ENCODE peak calls at places on chromosomes 12 and 14, in ten cellular contexts. One of them, this sample, is unnamed.

GRCh38 chr12:50790081-50790480 is 26.2 kb downstream of the ATF1 start:
- DNase-seq in psoas muscle: no peak
- DNase-seq in A673: no peak
- DNase-seq in tibial nerve: no peak
- DNase-seq in CD8-positive, alpha-beta T cell: no peak
- DNase-seq in GM23248: no peak
- DNase-seq in cardiac muscle cell: peak; percentile 35
- DNase-seq in heart left ventricle: no peak
- DNase-seq in SK-N-SH: no peak
- DNase-seq in suprapubic skin: no peak
- DNase-seq in this sample: no peak

GRCh38 chr14:23559010-23559920 is 3.2 kb downstream of the THTPA start:
- DNase-seq in psoas muscle: peak; percentile 53
- DNase-seq in A673: peak; percentile 85
- DNase-seq in tibial nerve: no peak
- DNase-seq in CD8-positive, alpha-beta T cell: peak; percentile 71
- DNase-seq in GM23248: peak; percentile 79
- DNase-seq in cardiac muscle cell: peak; percentile 74
- DNase-seq in heart left ventricle: peak; percentile 74
- DNase-seq in SK-N-SH: peak; percentile 76
- DNase-seq in suprapubic skin: no peak
- DNase-seq in this sample: peak; percentile 76

GRCh38 chr14:100578552-100578951 is 8.7 kb downstream of the BEGAIN start:
- DNase-seq in psoas muscle: no peak
- DNase-seq in A673: no peak
- DNase-seq in tibial nerve: no peak
- DNase-seq in CD8-positive, alpha-beta T cell: no peak
- DNase-seq in GM23248: peak; percentile 45
- DNase-seq in cardiac muscle cell: peak; percentile 27
- DNase-seq in heart left ventricle: no peak
- DNase-seq in SK-N-SH: no peak
- DNase-seq in suprapubic skin: no peak
- DNase-seq in this sample: no peak

GRCh38 chr14:99821519-99822165 is 28.4 kb downstream of the EML1 start:
- DNase-seq in psoas muscle: no peak
- DNase-seq in A673: no peak
- DNase-seq in tibial nerve: no peak
- DNase-seq in CD8-positive, alpha-beta T cell: no peak
- DNase-seq in GM23248: peak; percentile 51
- DNase-seq in cardiac muscle cell: peak; percentile 58
- DNase-seq in heart left ventricle: no peak
- DNase-seq in SK-N-SH: peak; percentile 41
- DNase-seq in suprapubic skin: no peak
- DNase-seq in this sample: no peak

GRCh38 chr14:71648725-71649124 is 283.5 kb upstream of the RGS6 start:
- DNase-seq in psoas muscle: no peak
- DNase-seq in A673: no peak
- DNase-seq in tibial nerve: no peak
- DNase-seq in CD8-positive, alpha-beta T cell: no peak
- DNase-seq in GM23248: no peak
- DNase-seq in cardiac muscle cell: no peak
- DNase-seq in heart left ventricle: no peak
- DNase-seq in SK-N-SH: no peak
- DNase-seq in suprapubic skin: no peak
- DNase-seq in this sample: no peak

GRCh38 chr14:30214456-30215090 is 286.9 kb upstream of the PRKD1 start:
- DNase-seq in psoas muscle: no peak
- DNase-seq in A673: peak; percentile 72
- DNase-seq in tibial nerve: no peak
- DNase-seq in CD8-positive, alpha-beta T cell: no peak
- DNase-seq in GM23248: peak; percentile 85
- DNase-seq in cardiac muscle cell: peak; percentile 89
- DNase-seq in heart left ventricle: no peak
- DNase-seq in SK-N-SH: peak; percentile 3
- DNase-seq in suprapubic skin: no peak
- DNase-seq in this sample: peak; percentile 8

GRCh38 chr12:82781288-82782078 is 94.8 kb downstream of the TMTC2 start:
- DNase-seq in psoas muscle: no peak
- DNase-seq in A673: no peak
- DNase-seq in tibial nerve: no peak
- DNase-seq in CD8-positive, alpha-beta T cell: no peak
- DNase-seq in GM23248: no peak
- DNase-seq in cardiac muscle cell: peak; percentile 61
- DNase-seq in heart left ventricle: no peak
- DNase-seq in SK-N-SH: no peak
- DNase-seq in suprapubic skin: no peak
- DNase-seq in this sample: no peak

GRCh38 chr12:12172106-12172511 is 94.7 kb downstream of the LRP6 start:
- DNase-seq in psoas muscle: no peak
- DNase-seq in A673: peak; percentile 86
- DNase-seq in tibial nerve: no peak
- DNase-seq in CD8-positive, alpha-beta T cell: no peak
- DNase-seq in GM23248: peak; percentile 46
- DNase-seq in cardiac muscle cell: peak; percentile 66
- DNase-seq in heart left ventricle: no peak
- DNase-seq in SK-N-SH: no peak
- DNase-seq in suprapubic skin: no peak
- DNase-seq in this sample: no peak

GRCh38 chr12:71671816-71672215 is 7.7 kb downstream of the THAP2 start:
- DNase-seq in psoas muscle: no peak
- DNase-seq in A673: no peak
- DNase-seq in tibial nerve: no peak
- DNase-seq in CD8-positive, alpha-beta T cell: no peak
- DNase-seq in GM23248: no peak
- DNase-seq in cardiac muscle cell: no peak
- DNase-seq in heart left ventricle: no peak
- DNase-seq in SK-N-SH: no peak
- DNase-seq in suprapubic skin: no peak
- DNase-seq in this sample: no peak

GRCh38 chr12:71666259-71666658 is 2.2 kb downstream of the THAP2 start:
- DNase-seq in psoas muscle: no peak
- DNase-seq in A673: no peak
- DNase-seq in tibial nerve: no peak
- DNase-seq in CD8-positive, alpha-beta T cell: no peak
- DNase-seq in GM23248: no peak
- DNase-seq in cardiac muscle cell: no peak
- DNase-seq in heart left ventricle: no peak
- DNase-seq in SK-N-SH: no peak
- DNase-seq in suprapubic skin: no peak
- DNase-seq in this sample: no peak

DNA sequence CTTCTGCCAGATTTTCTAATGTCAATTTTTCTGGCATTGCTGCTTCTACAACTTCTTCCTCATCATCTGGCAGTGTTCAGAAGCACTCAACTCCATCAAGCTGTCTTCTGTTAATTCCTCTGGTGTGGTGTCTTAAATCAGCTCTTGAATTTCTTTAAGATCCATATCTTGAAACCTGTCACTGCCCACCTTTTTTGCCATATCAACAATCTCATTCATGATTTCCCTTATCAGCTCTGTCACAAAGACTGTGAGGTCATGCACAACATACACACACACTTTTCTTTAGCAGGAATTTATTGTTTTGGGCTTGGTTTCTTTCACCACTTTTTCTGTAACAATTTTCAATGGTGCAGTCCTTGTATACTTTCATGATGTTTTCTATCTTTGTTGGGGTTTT is 7.2 kb downstream of the THAP2 start:
- DNase-seq in psoas muscle: no peak
- DNase-seq in A673: no peak
- DNase-seq in tibial nerve: no peak
- DNase-seq in CD8-positive, alpha-beta T cell: no peak
- DNase-seq in GM23248: no peak
- DNase-seq in cardiac muscle cell: no peak
- DNase-seq in heart left ventricle: no peak
- DNase-seq in SK-N-SH: no peak
- DNase-seq in suprapubic skin: no peak
- DNase-seq in this sample: no peak
- H3K4me3 ChIP-seq in psoas muscle: no peak overlapping the region
- H3K4me3 ChIP-seq in A673: no peak overlapping the region
- H3K4me3 ChIP-seq in tibial nerve: no peak overlapping the region
- H3K4me3 ChIP-seq in CD8-positive, alpha-beta T cell: no peak overlapping the region
- H3K4me3 ChIP-seq in GM23248: no peak overlapping the region
- H3K4me3 ChIP-seq in cardiac muscle cell: no peak overlapping the region
- H3K4me3 ChIP-seq in heart left ventricle: no peak overlapping the region
- H3K4me3 ChIP-seq in SK-N-SH: no peak overlapping the region
- H3K4me3 ChIP-seq in suprapubic skin: no peak overlapping the region
- H3K4me3 ChIP-seq in this sample: no peak overlapping the region

GRCh38 chr12:24948816-24949722 is at the start of gene BCAT1:
- DNase-seq in psoas muscle: peak; percentile 76
- DNase-seq in A673: peak; percentile 87
- DNase-seq in tibial nerve: peak; percentile 46
- DNase-seq in CD8-positive, alpha-beta T cell: peak; percentile 20
- DNase-seq in GM23248: peak; percentile 92
- DNase-seq in cardiac muscle cell: peak; percentile 91
- DNase-seq in heart left ventricle: peak; percentile 84
- DNase-seq in SK-N-SH: peak; percentile 79
- DNase-seq in suprapubic skin: peak; percentile 89
- DNase-seq in this sample: peak; percentile 92

GRCh38 chr12:24945822-24946221 is 3.1 kb downstream of the BCAT1 start:
- DNase-seq in psoas muscle: no peak
- DNase-seq in A673: no peak
- DNase-seq in tibial nerve: no peak
- DNase-seq in CD8-positive, alpha-beta T cell: no peak
- DNase-seq in GM23248: no peak
- DNase-seq in cardiac muscle cell: no peak
- DNase-seq in heart left ventricle: no peak
- DNase-seq in SK-N-SH: no peak
- DNase-seq in suprapubic skin: no peak
- DNase-seq in this sample: no peak

GRCh38 chr12:24950231-24950834 is 1.4 kb upstream of the BCAT1 start:
- DNase-seq in psoas muscle: no peak
- DNase-seq in A673: no peak
- DNase-seq in tibial nerve: no peak
- DNase-seq in CD8-positive, alpha-beta T cell: no peak
- DNase-seq in GM23248: no peak
- DNase-seq in cardiac muscle cell: no peak
- DNase-seq in heart left ventricle: no peak
- DNase-seq in SK-N-SH: no peak
- DNase-seq in suprapubic skin: no peak
- DNase-seq in this sample: no peak

GRCh38 chr12:24948452-24948815 is 467 bp downstream of the BCAT1 start:
- DNase-seq in psoas muscle: no peak
- DNase-seq in A673: peak; percentile 60
- DNase-seq in tibial nerve: no peak
- DNase-seq in CD8-positive, alpha-beta T cell: no peak
- DNase-seq in GM23248: peak; percentile 58
- DNase-seq in cardiac muscle cell: peak; percentile 57
- DNase-seq in heart left ventricle: no peak
- DNase-seq in SK-N-SH: peak; percentile 63
- DNase-seq in suprapubic skin: no peak
- DNase-seq in this sample: peak; percentile 28

DNA sequence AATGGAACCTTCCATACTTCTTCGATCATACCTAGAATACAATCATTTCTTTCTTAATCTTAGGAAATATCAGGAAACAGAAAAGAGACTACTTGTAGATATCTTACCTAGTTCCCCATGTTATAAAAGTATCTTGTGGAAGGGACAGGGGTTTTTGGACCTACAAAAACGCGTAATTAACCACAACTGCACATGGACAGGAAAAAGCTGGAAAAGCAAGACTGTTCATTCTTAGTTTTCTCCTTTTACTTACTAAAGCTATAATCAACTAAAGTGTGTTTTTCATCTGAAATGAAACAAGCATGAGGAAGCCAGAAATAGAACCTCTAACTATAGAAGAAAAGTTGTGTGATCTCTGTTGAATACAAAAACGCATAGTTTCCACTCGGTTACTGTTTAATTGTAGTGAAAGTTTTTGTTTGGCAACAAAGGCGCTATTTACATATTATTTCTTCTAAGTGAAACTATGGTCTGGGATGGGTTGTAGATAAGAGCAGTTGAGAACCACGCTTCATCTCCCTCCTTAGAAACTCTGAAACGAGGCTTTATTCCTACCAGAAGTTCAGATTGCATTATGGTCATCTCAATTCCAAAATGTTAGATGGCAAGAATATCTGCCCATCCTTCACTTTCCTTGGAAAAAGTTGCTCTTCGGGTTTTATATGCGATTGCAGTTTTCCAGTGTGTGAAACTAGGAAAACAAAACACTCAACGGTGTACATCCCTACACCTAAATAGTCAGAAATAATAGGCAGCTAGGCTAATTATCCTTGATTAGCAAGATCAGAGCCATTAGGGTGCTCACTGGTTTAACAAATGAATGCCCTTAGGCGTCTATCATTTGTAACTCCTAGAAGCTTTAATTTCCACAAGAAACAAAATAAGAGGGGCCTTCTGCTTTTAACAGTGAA is 1.1 kb downstream of the BCAT1 start:
- DNase-seq in psoas muscle: no peak
- DNase-seq in A673: no peak
- DNase-seq in tibial nerve: no peak
- DNase-seq in CD8-positive, alpha-beta T cell: no peak
- DNase-seq in GM23248: peak; percentile 20
- DNase-seq in cardiac muscle cell: peak; percentile 33
- DNase-seq in heart left ventricle: no peak
- DNase-seq in SK-N-SH: no peak
- DNase-seq in suprapubic skin: no peak
- DNase-seq in this sample: no peak
- H3K4me1 ChIP-seq in psoas muscle: no peaks in the 10 kb centered on the region
- H3K4me1 ChIP-seq in A673: peaks cover 38% of the 10 kb centered on the region
- H3K4me1 ChIP-seq in tibial nerve: no peaks in the 10 kb centered on the region
- H3K4me1 ChIP-seq in CD8-positive, alpha-beta T cell: peaks cover 12% of the 10 kb centered on the region
- H3K4me1 ChIP-seq in GM23248: peaks cover 27% of the 10 kb centered on the region
- H3K4me1 ChIP-seq in cardiac muscle cell: peaks cover 30% of the 10 kb centered on the region
- H3K4me1 ChIP-seq in heart left ventricle: peaks cover 14% of the 10 kb centered on the region
- H3K4me1 ChIP-seq in SK-N-SH: peaks cover 25% of the 10 kb centered on the region
- H3K4me1 ChIP-seq in suprapubic skin: peaks cover 14% of the 10 kb centered on the region
- H3K4me1 ChIP-seq in this sample: peaks cover 17% of the 10 kb centered on the region

DNA sequence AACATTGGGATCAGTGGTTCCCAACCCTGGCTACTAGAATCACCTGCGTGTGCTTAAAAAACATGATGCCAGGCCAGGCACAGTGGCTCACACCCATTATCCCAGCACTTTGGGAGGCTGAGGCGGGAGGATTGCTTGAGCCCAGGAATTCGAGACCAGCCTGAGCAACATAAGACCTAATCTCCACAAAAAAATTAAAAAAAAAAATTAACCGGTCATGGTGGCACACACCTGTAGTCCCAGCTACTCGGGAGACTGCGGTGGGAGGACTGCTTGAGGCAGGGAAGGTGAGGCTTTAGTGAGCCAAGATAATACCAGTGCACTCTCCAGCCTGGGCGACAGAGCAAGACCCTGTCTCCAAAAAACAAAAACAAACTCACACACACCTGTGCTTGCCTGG is 2.0 kb downstream of the KCTD10 start:
- DNase-seq in psoas muscle: no peak
- DNase-seq in A673: no peak
- DNase-seq in tibial nerve: no peak
- DNase-seq in CD8-positive, alpha-beta T cell: no peak
- DNase-seq in GM23248: no peak
- DNase-seq in cardiac muscle cell: no peak
- DNase-seq in heart left ventricle: no peak
- DNase-seq in SK-N-SH: no peak
- DNase-seq in suprapubic skin: no peak
- DNase-seq in this sample: no peak
- H3K4me3 ChIP-seq in psoas muscle: peak overlapping the region; percentile 95
- H3K4me3 ChIP-seq in A673: no peak overlapping the region
- H3K4me3 ChIP-seq in tibial nerve: no peak overlapping the region
- H3K4me3 ChIP-seq in CD8-positive, alpha-beta T cell: no peak overlapping the region
- H3K4me3 ChIP-seq in GM23248: peak overlapping the region; percentile 95
- H3K4me3 ChIP-seq in cardiac muscle cell: no peak overlapping the region
- H3K4me3 ChIP-seq in heart left ventricle: no peak overlapping the region
- H3K4me3 ChIP-seq in SK-N-SH: no peak overlapping the region
- H3K4me3 ChIP-seq in suprapubic skin: no peak overlapping the region
- H3K4me3 ChIP-seq in this sample: no peak overlapping the region

GRCh38 chr14:101826359-101826758 is 64.8 kb downstream of the PPP2R5C start:
- DNase-seq in psoas muscle: no peak
- DNase-seq in A673: no peak
- DNase-seq in tibial nerve: no peak
- DNase-seq in CD8-positive, alpha-beta T cell: no peak
- DNase-seq in GM23248: no peak
- DNase-seq in cardiac muscle cell: no peak
- DNase-seq in heart left ventricle: no peak
- DNase-seq in SK-N-SH: no peak
- DNase-seq in suprapubic skin: no peak
- DNase-seq in this sample: no peak

GRCh38 chr14:101828038-101828437 is 66.5 kb downstream of the PPP2R5C start:
- DNase-seq in psoas muscle: no peak
- DNase-seq in A673: no peak
- DNase-seq in tibial nerve: no peak
- DNase-seq in CD8-positive, alpha-beta T cell: no peak
- DNase-seq in GM23248: no peak
- DNase-seq in cardiac muscle cell: peak; percentile 44
- DNase-seq in heart left ventricle: no peak
- DNase-seq in SK-N-SH: no peak
- DNase-seq in suprapubic skin: no peak
- DNase-seq in this sample: no peak

GRCh38 chr14:101825797-101826196 is 64.3 kb downstream of the PPP2R5C start:
- DNase-seq in psoas muscle: no peak
- DNase-seq in A673: no peak
- DNase-seq in tibial nerve: no peak
- DNase-seq in CD8-positive, alpha-beta T cell: no peak
- DNase-seq in GM23248: no peak
- DNase-seq in cardiac muscle cell: no peak
- DNase-seq in heart left ventricle: no peak
- DNase-seq in SK-N-SH: no peak
- DNase-seq in suprapubic skin: no peak
- DNase-seq in this sample: no peak

GRCh38 chr14:101824339-101824727 is 62.8 kb downstream of the PPP2R5C start:
- DNase-seq in psoas muscle: no peak
- DNase-seq in A673: no peak
- DNase-seq in tibial nerve: no peak
- DNase-seq in CD8-positive, alpha-beta T cell: no peak
- DNase-seq in GM23248: peak; percentile 51
- DNase-seq in cardiac muscle cell: no peak
- DNase-seq in heart left ventricle: no peak
- DNase-seq in SK-N-SH: no peak
- DNase-seq in suprapubic skin: no peak
- DNase-seq in this sample: no peak

GRCh38 chr14:101827286-101827685 is 65.8 kb downstream of the PPP2R5C start:
- DNase-seq in psoas muscle: no peak
- DNase-seq in A673: no peak
- DNase-seq in tibial nerve: no peak
- DNase-seq in CD8-positive, alpha-beta T cell: no peak
- DNase-seq in GM23248: no peak
- DNase-seq in cardiac muscle cell: no peak
- DNase-seq in heart left ventricle: no peak
- DNase-seq in SK-N-SH: no peak
- DNase-seq in suprapubic skin: no peak
- DNase-seq in this sample: no peak
- H3K4me1 ChIP-seq in psoas muscle: peaks cover 77% of the 10 kb centered on the region
- H3K4me1 ChIP-seq in A673: no peaks in the 10 kb centered on the region
- H3K4me1 ChIP-seq in tibial nerve: peaks cover 30% of the 10 kb centered on the region
- H3K4me1 ChIP-seq in CD8-positive, alpha-beta T cell: peaks cover 86% of the 10 kb centered on the region
- H3K4me1 ChIP-seq in GM23248: peaks cover 25% of the 10 kb centered on the region
- H3K4me1 ChIP-seq in cardiac muscle cell: peaks cover 3% of the 10 kb centered on the region
- H3K4me1 ChIP-seq in heart left ventricle: peaks cover 84% of the 10 kb centered on the region
- H3K4me1 ChIP-seq in SK-N-SH: peaks cover 23% of the 10 kb centered on the region
- H3K4me1 ChIP-seq in suprapubic skin: peaks cover 37% of the 10 kb centered on the region
- H3K4me1 ChIP-seq in this sample: peaks cover 40% of the 10 kb centered on the region